ENCODE peak calls at places on chromosomes 4 and X, in five cellular contexts. D is nephron progenitor cell, I is RWPE1, M is lower leg skin, A is H9. N is an unnamed sample.

GRCh38 chr4:88771883-88772450 is 74.3 kb upstream of the NAP1L5 start:
- DNase-seq in D (no peak), I (no peak), M (no peak), A (no peak), N (no peak)

GRCh38 chrX:129594781-129595180 is 54.7 kb downstream of the OCRL start:
- DNase-seq in D (no peak), I (no peak), M (peak), A (no peak), N (no peak)

GRCh38 chr4:174815282-174815681 is 13.8 kb downstream of the GLRA3 start:
- DNase-seq in D (no peak), I (no peak), M (no peak), A (no peak), N (no peak)

GRCh38 chr4:100688368-100688767 is 170.5 kb upstream of the EMCN start:
- DNase-seq in D (no peak), I (no peak), M (no peak), A (no peak), N (no peak)

GRCh38 chr4:56648245-56649151 is 32.6 kb downstream of the HOPX start:
- DNase-seq in D (no peak), I (no peak), M (no peak), A (no peak), N (no peak)

GRCh38 chrX:2664497-2664896 is 26.6 kb upstream of the CD99 start:
- DNase-seq in D (no peak), I (no peak), M (no peak), A (no peak), N (no peak)

GRCh38 chrX:19751068-19751467 is 136.3 kb downstream of the SH3KBP1 start:
- DNase-seq in D (peak), I (no peak), M (no peak), A (no peak), N (no peak)

GRCh38 chrX:113929004-113929403 is 654.9 kb upstream of the HTR2C start:
- DNase-seq in D (peak), I (peak), M (no peak), A (peak), N (peak)

GRCh38 chrX:45009371-45010000 is 136.5 kb downstream of the KDM6A start:
- DNase-seq in D (no peak), I (no peak), M (no peak), A (no peak), N (no peak)

GRCh38 chr4:845836-846251 is 19.9 kb upstream of the CPLX1 start:
- DNase-seq in D (peak), I (no peak), M (no peak), A (no peak), N (peak)

GRCh38 chr4:76420901-76421581 is at the start of gene CCDC158:
- DNase-seq in D (no peak), I (peak), M (no peak), A (no peak), N (no peak)

GRCh38 chr4:145097331-145097820 is 620 bp downstream of the ANAPC10 start:
- DNase-seq in D (no peak), I (no peak), M (no peak), A (no peak), N (no peak)

GRCh38 chrX:71930298-71930697 is 19.7 kb downstream of the NHSL2 start:
- DNase-seq in D (no peak), I (no peak), M (no peak), A (no peak), N (no peak)

GRCh38 chr4:7903686-7904085 is 36.0 kb downstream of the AFAP1 start:
- DNase-seq in D (no peak), I (no peak), M (no peak), A (no peak), N (no peak)

GRCh38 chr4:1351854-1352633 is 5.0 kb downstream of the UVSSA start:
- DNase-seq in D (peak), I (peak), M (peak), A (peak), N (peak)

GRCh38 chr4:181701219-181701618 is 542.0 kb upstream of the TENM3 start:
- DNase-seq in D (no peak), I (no peak), M (no peak), A (no peak), N (no peak)

GRCh38 chr4:138509346-138509745 is 267.2 kb upstream of the SLC7A11 start:
- DNase-seq in D (no peak), I (no peak), M (no peak), A (no peak), N (no peak)

GRCh38 chrX:18906286-18906685 is 77.6 kb downstream of the PHKA2 start:
- DNase-seq in D (no peak), I (no peak), M (no peak), A (no peak), N (no peak)

GRCh38 chrX:12956704-12957541 is 18.0 kb upstream of the TMSB4X start:
- DNase-seq in D (no peak), I (peak), M (peak), A (no peak), N (no peak)

GRCh38 chrX:9141496-9141895 is 107.6 kb upstream of the FAM9B start:
- DNase-seq in D (no peak), I (peak), M (no peak), A (no peak), N (no peak)

GRCh38 chrX:37813570-37813969 is 33.7 kb downstream of the CYBB start:
- DNase-seq in D (no peak), I (no peak), M (no peak), A (no peak), N (no peak)

GRCh38 chr4:22363071-22363470 is 152.8 kb downstream of the ADGRA3 start:
- DNase-seq in D (no peak), I (peak), M (no peak), A (no peak), N (no peak)

GRCh38 chr4:75287738-75288517 is 226.3 kb downstream of the RCHY1 start:
- DNase-seq in D (no peak), I (no peak), M (no peak), A (no peak), N (no peak)

GRCh38 chr4:38511702-38512101 is 152.3 kb upstream of the KLF3 start:
- DNase-seq in D (no peak), I (no peak), M (no peak), A (no peak), N (no peak)

GRCh38 chr4:24168658-24169057 is 278.8 kb upstream of the PPARGC1A start:
- DNase-seq in D (no peak), I (no peak), M (no peak), A (no peak), N (no peak)

GRCh38 chr4:124527364-124527763 is 185.2 kb downstream of the ANKRD50 start:
- DNase-seq in D (no peak), I (no peak), M (no peak), A (no peak), N (no peak)

GRCh38 chr4:73828945-73829344 is 7.5 kb upstream of the CXCL6 start:
- DNase-seq in D (no peak), I (no peak), M (no peak), A (no peak), N (no peak)

GRCh38 chrX:150842198-150842553 is 56.3 kb downstream of the CD99L2 start:
- DNase-seq in D (no peak), I (no peak), M (no peak), A (no peak), N (peak)

GRCh38 chr4:130147618-130148017 is 1051.7 kb downstream of the C4orf33 start:
- DNase-seq in D (no peak), I (no peak), M (no peak), A (peak), N (no peak)

GRCh38 chr4:116391020-116391419 is 694.4 kb downstream of the TRAM1L1 start:
- DNase-seq in D (no peak), I (no peak), M (no peak), A (no peak), N (no peak)

GRCh38 chrX:40521868-40522450 is 58.8 kb upstream of the ATP6AP2 start:
- DNase-seq in D (no peak), I (no peak), M (no peak), A (no peak), N (no peak)

GRCh38 chr4:5982156-5982973 is 35.9 kb downstream of the C4orf50 start:
- DNase-seq in D (no peak), I (no peak), M (peak), A (peak), N (no peak)

GRCh38 chr4:108060164-108060563 is 70.5 kb downstream of the HADH start:
- DNase-seq in D (no peak), I (peak), M (no peak), A (peak), N (no peak)

GRCh38 chr4:82123934-82124333 is 249.9 kb downstream of the HNRNPD start:
- DNase-seq in D (no peak), I (no peak), M (no peak), A (no peak), N (no peak)
- TF ChIP-seq CTCF in D (no peak), I (no peak), M (no peak), A (peak), N (no peak)

DNA sequence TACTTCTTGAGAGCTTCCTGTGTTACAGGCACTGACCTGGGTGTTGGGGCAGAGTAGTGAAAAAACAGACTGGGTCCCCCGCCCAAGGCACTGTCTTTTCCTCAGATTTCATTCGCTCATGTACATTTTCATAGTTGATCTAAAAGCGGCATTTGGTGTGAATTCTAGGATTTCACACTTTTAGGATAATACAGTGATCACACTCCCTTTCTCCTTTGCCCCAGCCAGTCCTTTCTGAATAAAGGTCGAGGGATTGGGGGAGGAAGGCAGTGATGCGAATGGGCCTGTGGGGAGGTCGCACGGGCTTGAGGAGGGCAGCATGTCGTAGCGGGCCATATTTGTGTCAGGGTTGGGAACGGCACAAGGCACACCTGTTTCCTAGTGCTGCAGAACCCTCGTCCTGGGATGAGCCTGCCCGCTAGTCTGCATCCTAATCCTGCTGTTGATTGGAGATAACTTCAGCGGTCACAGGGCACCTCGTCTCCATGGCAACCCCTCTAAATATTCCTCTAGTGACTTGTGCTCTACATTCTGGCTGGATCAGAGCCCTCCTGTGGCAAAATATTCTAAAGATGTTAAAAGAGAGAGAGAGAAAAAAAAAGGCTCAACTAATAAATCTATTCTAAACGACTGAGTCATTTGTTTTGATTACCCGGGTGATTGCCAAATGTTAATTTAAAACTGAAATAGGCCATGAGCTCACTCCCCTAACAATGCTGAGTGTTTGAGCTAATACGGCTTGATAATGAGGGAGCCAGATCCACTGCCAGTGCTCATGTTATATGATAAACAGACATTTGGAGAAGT is 21.8 kb downstream of the FHL1 start:
- DNase-seq in D (peak), I (peak), M (peak), A (peak), N (peak)
- TF ChIP-seq CTCF in D (no peak), I (no peak), M (no peak), A (no peak), N (no peak)

DNA sequence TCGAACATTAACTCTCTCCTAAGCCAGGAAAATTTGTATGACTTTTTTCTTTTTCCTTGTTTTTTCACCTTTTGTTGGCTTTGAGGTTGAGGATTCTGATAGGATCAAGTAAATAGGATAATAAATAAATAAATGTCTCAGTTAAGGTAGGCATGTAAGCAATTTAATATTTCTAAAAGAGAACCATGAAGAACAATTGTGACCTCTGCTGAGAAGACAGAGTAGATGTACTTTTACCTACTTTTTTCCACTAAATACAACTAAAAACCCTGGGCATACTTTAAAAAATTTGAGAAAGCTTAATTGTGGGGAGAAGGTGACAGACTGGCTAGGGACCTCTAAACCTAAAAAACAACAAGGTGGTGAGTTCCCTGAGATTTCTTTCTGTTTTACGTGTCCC is 31.6 kb upstream of the CLNK start:
- DNase-seq in D (no peak), I (no peak), M (no peak), A (no peak), N (no peak)
- TF ChIP-seq CTCF in D (no peak), I (no peak), M (no peak), A (no peak), N (no peak)

GRCh38 chr4:62548108-62548524 is 1348.0 kb downstream of the ADGRL3 start:
- DNase-seq in D (no peak), I (no peak), M (no peak), A (peak), N (no peak)
- TF ChIP-seq CTCF in D (no peak), I (no peak), M (no peak), A (peak), N (no peak)

DNA sequence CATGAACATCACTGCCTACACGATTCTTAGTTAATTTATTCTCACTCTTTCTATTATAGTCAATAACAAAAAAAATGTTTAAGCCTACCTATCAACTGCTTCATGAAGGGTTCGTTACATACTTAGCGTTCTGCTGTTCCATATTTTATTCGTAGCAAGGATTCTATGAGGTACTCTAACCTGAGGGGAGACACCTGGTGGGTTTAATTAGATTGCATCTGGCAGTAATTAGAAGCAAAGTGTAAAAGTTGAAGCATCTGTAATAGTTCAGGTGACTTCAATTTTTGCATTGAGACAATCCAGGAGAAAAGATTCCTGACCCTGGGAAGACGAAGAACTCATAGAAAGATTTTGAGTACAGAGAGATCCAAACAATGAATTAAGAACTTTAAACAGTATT is 1655.8 kb upstream of the TENM3 start:
- DNase-seq in D (no peak), I (no peak), M (no peak), A (no peak), N (no peak)
- TF ChIP-seq CTCF in D (peak), I (no peak), M (no peak), A (peak), N (no peak)

GRCh38 chr4:182968917-182969650 is 51.9 kb upstream of the DCTD start:
- DNase-seq in D (no peak), I (no peak), M (no peak), A (no peak), N (no peak)
- TF ChIP-seq CTCF in D (no peak), I (no peak), M (no peak), A (no peak), N (no peak)

DNA sequence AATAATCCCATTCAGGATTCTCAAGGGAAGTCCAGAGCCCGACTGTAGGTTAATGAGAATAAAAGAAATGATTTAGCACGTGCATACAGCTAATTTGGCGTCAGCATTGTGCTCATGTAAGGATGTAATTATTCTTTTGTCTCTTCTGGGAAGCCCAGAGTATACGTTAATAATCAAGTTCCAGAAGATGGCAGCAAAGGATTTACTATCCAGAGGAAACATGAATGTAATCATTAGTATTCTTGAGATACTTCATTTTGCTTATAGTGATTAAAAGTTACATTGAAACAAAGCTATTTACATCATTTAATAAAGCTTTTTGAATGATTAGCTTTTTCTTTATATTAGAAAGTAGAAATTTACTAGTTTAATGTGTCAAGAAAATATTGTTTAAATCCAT is 27.1 kb upstream of the MAP9 start:
- DNase-seq in D (no peak), I (peak), M (no peak), A (no peak), N (no peak)
- TF ChIP-seq CTCF in D (no peak), I (no peak), M (no peak), A (peak), N (no peak)